ENCODE peak calls at places on chromosomes 12 and 14, in five cellular contexts. S is IMR-90, D is endodermal cell, Z is HCT116, O is mammary epithelial cell. Y is an unnamed sample.

GRCh38 chr14:33475623-33476022 is 475.3 kb downstream of the EGLN3 start:
- DNase-seq in S (no peak), D (peak; percentile 93), Z (no peak), O (peak; percentile 38), Y (no peak)

GRCh38 chr12:80195143-80195726 is 95.9 kb downstream of the OTOGL start:
- DNase-seq in S (peak; percentile 86), D (peak; percentile 77), Z (peak; percentile 36), O (peak; percentile 35), Y (peak; percentile 67)

GRCh38 chr14:105294142-105294597 is 6.6 kb downstream of the BRF1 start:
- DNase-seq in S (peak; percentile 50), D (no peak), Z (no peak), O (no peak), Y (no peak)

GRCh38 chr12:126760109-126760508 is 1506.9 kb upstream of the TMEM132C start:
- DNase-seq in S (no peak), D (no peak), Z (no peak), O (no peak), Y (no peak)

GRCh38 chr12:10018390-10018789 is 8.0 kb downstream of the CLEC12B start:
- DNase-seq in S (peak; percentile 60), D (no peak), Z (no peak), O (no peak), Y (no peak)

GRCh38 chr12:72323881-72324280 is 51.7 kb downstream of the TRHDE start:
- DNase-seq in S (peak; percentile 64), D (no peak), Z (no peak), O (no peak), Y (no peak)

GRCh38 chr14:56796259-56796658 is 14.0 kb downstream of the OTX2 start:
- DNase-seq in S (no peak), D (peak; percentile 75), Z (no peak), O (no peak), Y (no peak)

GRCh38 chr12:131759176-131759575 is 48.3 kb downstream of the SFSWAP start:
- DNase-seq in S (no peak), D (no peak), Z (no peak), O (no peak), Y (no peak)

GRCh38 chr12:40622246-40622838 is 69.9 kb upstream of the CNTN1 start:
- DNase-seq in S (peak; percentile 43), D (peak; percentile 90), Z (peak; percentile 50), O (peak; percentile 46), Y (peak; percentile 70)

GRCh38 chr14:99524804-99525698 is 43.8 kb downstream of the CCNK start:
- DNase-seq in S (peak; percentile 59), D (peak; percentile 81), Z (no peak), O (no peak), Y (no peak)

GRCh38 chr12:20367731-20368652 is at the start of gene PDE3A:
- DNase-seq in S (peak; percentile 73), D (peak; percentile 94), Z (peak; percentile 39), O (peak; percentile 14), Y (peak; percentile 12)

GRCh38 chr14:78135450-78135891 is 34.7 kb upstream of the NRXN3 start:
- DNase-seq in S (no peak), D (no peak), Z (no peak), O (peak; percentile 54), Y (no peak)

GRCh38 chr14:33842299-33842698 is 108.6 kb downstream of the EGLN3 start:
- DNase-seq in S (no peak), D (no peak), Z (no peak), O (peak; percentile 83), Y (no peak)

GRCh38 chr12:14843425-14843887 is at the start of gene ART4:
- DNase-seq in S (no peak), D (no peak), Z (no peak), O (no peak), Y (no peak)

GRCh38 chr12:14839262-14839661 is 4.1 kb downstream of the ART4 start:
- DNase-seq in S (no peak), D (no peak), Z (no peak), O (no peak), Y (no peak)

GRCh38 chr12:14840616-14841015 is 2.7 kb downstream of the ART4 start:
- DNase-seq in S (no peak), D (no peak), Z (no peak), O (no peak), Y (no peak)

GRCh38 chr12:14842315-14842714 is 1.0 kb downstream of the ART4 start:
- DNase-seq in S (no peak), D (no peak), Z (no peak), O (no peak), Y (no peak)

DNA sequence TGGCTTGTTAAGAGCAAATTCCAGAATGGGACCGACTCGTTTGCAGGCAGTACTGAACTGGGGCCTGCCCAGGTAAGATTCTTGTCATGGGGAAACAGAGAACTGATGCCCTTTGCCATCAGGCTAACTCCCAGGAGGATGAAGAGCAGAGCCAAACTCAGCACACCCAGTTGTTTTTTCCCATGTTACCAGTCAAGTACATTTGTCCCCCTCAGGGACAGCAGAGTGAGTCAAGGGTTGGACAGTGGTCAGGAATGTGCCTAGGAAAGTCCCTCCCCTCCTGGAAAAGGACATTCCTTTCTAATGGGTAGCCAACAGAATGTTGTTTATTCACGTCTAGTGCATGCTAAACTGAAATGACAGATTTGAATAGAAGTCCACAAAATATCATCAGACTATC is 1.6 kb downstream of the ART4 start:
- DNase-seq in S (peak; percentile 54), D (peak; percentile 59), Z (no peak), O (peak; percentile 77), Y (no peak)
- H3K9ac ChIP-seq in S (no peak overlapping the region), D (no peak overlapping the region), Z (no peak overlapping the region), O (no peak overlapping the region), Y (no peak overlapping the region)

GRCh38 chr12:120242275-120242799 is 23.2 kb downstream of the PXN start:
- DNase-seq in S (no peak), D (no peak), Z (no peak), O (no peak), Y (no peak)

GRCh38 chr12:120239776-120240494 is 25.6 kb downstream of the PXN start:
- DNase-seq in S (no peak), D (no peak), Z (no peak), O (no peak), Y (no peak)

GRCh38 chr12:120241561-120242274 is 23.8 kb downstream of the PXN start:
- DNase-seq in S (no peak), D (no peak), Z (no peak), O (peak; percentile 77), Y (no peak)

GRCh38 chr12:120238839-120239445 is 26.6 kb downstream of the PXN start:
- DNase-seq in S (no peak), D (no peak), Z (no peak), O (no peak), Y (no peak)

DNA sequence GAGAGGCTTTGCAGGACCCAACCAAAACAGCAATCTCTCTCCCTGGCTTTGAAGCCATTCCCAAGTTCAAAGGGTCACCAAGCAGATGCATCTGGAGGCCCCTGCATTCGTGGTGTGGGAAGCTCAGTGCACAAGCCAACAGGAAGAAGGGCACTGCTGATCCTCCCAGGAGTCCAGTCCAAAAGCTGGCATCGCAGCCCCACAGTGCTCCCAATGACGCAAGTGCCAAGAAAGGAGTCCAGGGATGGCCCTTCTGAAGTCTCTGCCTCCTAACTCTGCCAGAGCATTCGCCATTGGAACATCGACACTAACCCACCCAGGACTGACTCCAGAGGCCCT is 25.1 kb downstream of the PXN start:
- DNase-seq in S (no peak), D (no peak), Z (no peak), O (no peak), Y (no peak)
- H3K4me1 ChIP-seq in S (peaks cover 50% of the 10 kb centered on the region), D (peaks cover 3% of the 10 kb centered on the region), Z (peaks cover 48% of the 10 kb centered on the region), O (peaks cover 88% of the 10 kb centered on the region), Y (no peaks in the 10 kb centered on the region)

GRCh38 chr12:113063396-113064350 is 7.1 kb downstream of the DTX1 start:
- DNase-seq in S (no peak), D (no peak), Z (no peak), O (no peak), Y (no peak)

GRCh38 chr12:113064395-113065125 is 8.0 kb downstream of the DTX1 start:
- DNase-seq in S (no peak), D (no peak), Z (no peak), O (no peak), Y (no peak)

GRCh38 chr12:113060336-113060960 is 3.9 kb downstream of the DTX1 start:
- DNase-seq in S (no peak), D (no peak), Z (no peak), O (no peak), Y (no peak)

GRCh38 chr12:113061061-113061694 is 4.6 kb downstream of the DTX1 start:
- DNase-seq in S (no peak), D (no peak), Z (no peak), O (no peak), Y (no peak)

DNA sequence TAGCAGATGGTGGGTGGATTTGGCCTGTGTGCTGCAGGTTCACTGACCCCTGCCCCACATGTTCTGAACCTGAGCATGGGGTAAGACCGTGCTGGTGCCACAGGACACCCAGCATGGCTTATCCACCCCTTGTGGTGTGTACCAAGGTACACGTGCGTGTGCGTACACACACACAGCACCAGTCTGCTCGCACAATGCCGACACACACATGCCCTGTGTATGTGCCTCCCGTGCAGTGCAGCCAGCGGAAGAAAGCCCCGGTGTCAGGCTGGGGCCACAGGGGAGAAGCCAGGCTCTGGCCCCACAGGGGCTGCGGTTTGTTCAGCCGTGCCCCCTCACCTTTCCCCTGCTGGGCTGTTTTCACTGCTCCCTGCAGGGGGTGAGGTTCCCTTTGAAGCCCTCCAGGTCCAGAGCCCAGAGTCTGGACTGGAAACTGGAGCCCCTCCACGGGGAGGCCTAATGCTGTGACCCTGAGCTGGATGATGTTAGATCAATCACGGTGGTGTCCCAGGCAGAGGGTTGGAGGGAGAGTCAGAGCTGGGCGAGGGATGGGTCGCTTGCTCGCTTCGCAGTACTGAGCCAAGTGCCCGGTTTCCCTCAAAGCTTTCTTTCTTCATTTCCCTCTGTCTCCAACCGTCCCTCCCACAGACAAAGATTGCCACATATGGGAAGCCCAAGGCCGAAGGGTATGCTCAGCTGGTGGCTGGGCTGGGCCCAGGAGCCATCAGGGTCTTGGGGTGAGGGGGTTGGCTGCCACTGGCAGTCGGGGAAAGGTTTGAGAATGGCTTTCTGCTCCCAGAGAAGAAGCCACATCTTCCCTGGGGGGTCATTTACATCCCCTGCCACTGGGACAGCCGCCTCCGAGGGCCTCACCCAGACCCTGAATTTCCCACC is 6.2 kb downstream of the DTX1 start:
- DNase-seq in S (no peak), D (no peak), Z (no peak), O (no peak), Y (no peak)
- H3K9ac ChIP-seq in S (no peak overlapping the region), D (no peak overlapping the region), Z (no peak overlapping the region), O (no peak overlapping the region), Y (no peak overlapping the region)

GRCh38 chr12:118034429-118035193 is 18.1 kb downstream of the RFC5 start:
- DNase-seq in S (peak; percentile 60), D (peak; percentile 80), Z (no peak), O (peak; percentile 43), Y (peak; percentile 6)

GRCh38 chr12:118042091-118042490 is 18.9 kb downstream of the WSB2 start:
- DNase-seq in S (no peak), D (no peak), Z (no peak), O (no peak), Y (no peak)

GRCh38 chr12:118036672-118037411 is 20.3 kb downstream of the RFC5 start:
- DNase-seq in S (no peak), D (no peak), Z (no peak), O (no peak), Y (no peak)

GRCh38 chr12:118035194-118036041 is 18.9 kb downstream of the RFC5 start:
- DNase-seq in S (peak; percentile 22), D (peak; percentile 70), Z (no peak), O (no peak), Y (peak; percentile 13)

DNA sequence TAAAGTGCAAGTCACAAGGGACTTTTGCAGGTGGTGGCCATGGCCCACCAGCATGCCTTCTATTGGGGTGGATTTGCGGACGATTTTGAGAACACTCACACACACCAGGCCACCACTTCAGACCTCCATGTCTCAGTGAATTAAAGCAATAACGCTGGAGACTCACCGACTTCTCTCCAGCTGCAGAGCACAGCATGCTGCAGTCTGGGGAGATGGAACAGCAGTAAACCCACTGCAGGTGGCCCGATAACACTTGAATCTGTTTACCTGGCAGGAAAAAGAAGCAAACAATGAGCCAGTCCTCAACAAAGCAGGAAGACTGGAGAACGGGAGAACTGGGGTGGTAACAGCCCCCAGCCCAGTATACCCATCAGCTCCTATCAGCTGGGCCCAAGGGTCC is 21.6 kb downstream of the RFC5 start:
- DNase-seq in S (no peak), D (peak; percentile 75), Z (no peak), O (no peak), Y (no peak)
- H3K4me1 ChIP-seq in S (no peaks in the 10 kb centered on the region), D (peaks cover 8% of the 10 kb centered on the region), Z (no peaks in the 10 kb centered on the region), O (no peaks in the 10 kb centered on the region), Y (peaks cover 17% of the 10 kb centered on the region)

Y was measured in MM.1S.